ENCODE peak calls at places on chromosomes 2 and 18, in nine cellular contexts. J, D, Q, S, M, I, A, H and X are unnamed samples.

GRCh38 chr2:230575640-230576324 is 136.9 kb upstream of the CAB39 start:
- DNase-seq in J (peak), D (no peak), Q (no peak), S (no peak), M (no peak), I (peak), A (no peak), H (no peak), X (no peak)

GRCh38 chr2:240990726-240991377 is 7.6 kb upstream of the SNED1 start:
- DNase-seq in J (no peak), D (peak), Q (peak), S (no peak), M (no peak), I (no peak), A (no peak), H (no peak), X (no peak)

GRCh38 chr2:38201784-38202183 is 125.8 kb upstream of the CYP1B1 start:
- DNase-seq in J (no peak), D (no peak), Q (no peak), S (no peak), M (no peak), I (no peak), A (no peak), H (peak), X (no peak)

GRCh38 chr2:164498841-164499240 is 122.4 kb downstream of the GRB14 start:
- DNase-seq in J (no peak), D (no peak), Q (no peak), S (no peak), M (no peak), I (no peak), A (no peak), H (no peak), X (no peak)

GRCh38 chr2:73907840-73908452 is 15.1 kb downstream of the ACTG2 start:
- DNase-seq in J (peak), D (peak), Q (no peak), S (no peak), M (no peak), I (peak), A (peak), H (no peak), X (peak)

GRCh38 chr18:10067670-10068659 is 154.1 kb downstream of the VAPA start:
- DNase-seq in J (no peak), D (no peak), Q (no peak), S (no peak), M (no peak), I (no peak), A (no peak), H (no peak), X (no peak)

GRCh38 chr2:146931109-146931508 is 913.7 kb upstream of the ACVR2A start:
- DNase-seq in J (no peak), D (no peak), Q (no peak), S (no peak), M (no peak), I (no peak), A (no peak), H (no peak), X (no peak)

GRCh38 chr2:42923632-42924425 is 131.4 kb upstream of the HAAO start:
- DNase-seq in J (no peak), D (no peak), Q (no peak), S (no peak), M (no peak), I (no peak), A (no peak), H (no peak), X (no peak)

GRCh38 chr18:58954986-58955385 is 90.3 kb downstream of the ZNF532 start:
- DNase-seq in J (no peak), D (no peak), Q (no peak), S (no peak), M (no peak), I (no peak), A (no peak), H (no peak), X (no peak)

GRCh38 chr2:132670961-132671781 is 1.2 kb upstream of the LYPD1 start:
- DNase-seq in J (no peak), D (no peak), Q (no peak), S (no peak), M (no peak), I (no peak), A (no peak), H (peak), X (peak)

GRCh38 chr2:41924024-41924423 is 123.8 kb upstream of the PKDCC start:
- DNase-seq in J (no peak), D (no peak), Q (no peak), S (no peak), M (no peak), I (no peak), A (no peak), H (no peak), X (no peak)

GRCh38 chr2:127226520-127227263 is 6.6 kb upstream of the CYP27C1 start:
- DNase-seq in J (peak), D (peak), Q (no peak), S (peak), M (no peak), I (peak), A (no peak), H (peak), X (peak)

GRCh38 chr18:54805571-54806334 is 22.5 kb upstream of the RAB27B start:
- DNase-seq in J (no peak), D (no peak), Q (no peak), S (no peak), M (no peak), I (no peak), A (no peak), H (peak), X (no peak)